ENCODE peak calls at places on chromosomes 1 and 21, in seven cellular contexts. P, N, V, M, X, F and Y are unnamed samples.

GRCh38 chr1:14598498-14599172 is at the start of gene KAZN:
- DNase-seq in N (peak), F (no peak), X (no peak), P (no peak), M (no peak), V (no peak), Y (no peak)

GRCh38 chr21:38310619-38311018 is 53.8 kb downstream of the KCNJ15 start:
- DNase-seq in X (no peak), F (peak), V (no peak), M (no peak), P (no peak), N (no peak), Y (no peak)

GRCh38 chr1:223709598-223709997 is 2.7 kb upstream of the CAPN2 start:
- DNase-seq in N (no peak), X (no peak), F (peak), P (no peak), M (no peak), V (no peak), Y (no peak)

GRCh38 chr1:43069481-43070050 is 102.5 kb downstream of the EBNA1BP2 start:
- DNase-seq in P (no peak), V (no peak), M (no peak), N (no peak), F (no peak), X (no peak), Y (no peak)

GRCh38 chr1:44817771-44818495 is 9.6 kb downstream of the BTBD19 start:
- DNase-seq in F (no peak), M (no peak), V (no peak), N (no peak), P (no peak), X (no peak), Y (no peak)

GRCh38 chr1:111476761-111477309 is 3.1 kb downstream of the C1orf162 start:
- DNase-seq in P (no peak), V (no peak), N (no peak), M (no peak), X (no peak), F (no peak), Y (no peak)

GRCh38 chr1:19758227-19758830 is 41.4 kb downstream of the TMCO4 start:
- DNase-seq in F (peak), N (no peak), X (no peak), V (no peak), M (peak), P (no peak), Y (no peak)

GRCh38 chr1:89149229-89149628 is 23.3 kb upstream of the GBP2 start:
- DNase-seq in P (no peak), N (no peak), V (no peak), X (no peak), F (peak), M (peak), Y (no peak)

GRCh38 chr21:45224189-45224938 is 63.3 kb downstream of the POFUT2 start:
- DNase-seq in X (no peak), M (no peak), N (no peak), F (peak), V (no peak), P (no peak), Y (peak)

GRCh38 chr1:86214605-86215004 is 58.0 kb upstream of the COL24A1 start:
- DNase-seq in X (no peak), P (no peak), N (no peak), V (no peak), F (no peak), M (no peak), Y (no peak)

GRCh38 chr21:36693144-36694040 is 5.5 kb upstream of the SIM2 start:
- DNase-seq in N (no peak), V (no peak), X (no peak), P (no peak), M (no peak), F (no peak), Y (no peak)